ENCODE peak calls at places on chromosomes 2 and 18, in six cellular contexts. One of them, this sample, is unnamed.

GRCh38 chr18:13481331-13481730 is 245.0 kb downstream of the FAM210A start:
- DNase-seq in prostate gland: no peak
- DNase-seq in HCT116: no peak
- DNase-seq in spleen: no peak
- DNase-seq in transverse colon: no peak
- DNase-seq in GM12878: no peak
- DNase-seq in this sample: no peak

GRCh38 chr18:21669736-21670135 is 34.8 kb downstream of the ABHD3 start:
- DNase-seq in prostate gland: no peak
- DNase-seq in HCT116: peak; percentile 13
- DNase-seq in spleen: no peak
- DNase-seq in transverse colon: peak; percentile 69
- DNase-seq in GM12878: no peak
- DNase-seq in this sample: no peak

GRCh38 chr18:60157810-60158209 is 214.8 kb downstream of the MC4R start:
- DNase-seq in prostate gland: no peak
- DNase-seq in HCT116: no peak
- DNase-seq in spleen: no peak
- DNase-seq in transverse colon: no peak
- DNase-seq in GM12878: no peak
- DNase-seq in this sample: no peak

GRCh38 chr2:160241251-160242137 is 41.4 kb upstream of the ITGB6 start:
- DNase-seq in prostate gland: peak; percentile 61
- DNase-seq in HCT116: peak; percentile 56
- DNase-seq in spleen: no peak
- DNase-seq in transverse colon: peak; percentile 65
- DNase-seq in GM12878: no peak
- DNase-seq in this sample: no peak

GRCh38 chr2:30820381-30821055 is 13.3 kb upstream of the CAPN13 start:
- DNase-seq in prostate gland: no peak
- DNase-seq in HCT116: no peak
- DNase-seq in spleen: no peak
- DNase-seq in transverse colon: no peak
- DNase-seq in GM12878: no peak
- DNase-seq in this sample: no peak

GRCh38 chr2:46216213-46216612 is 81.0 kb upstream of the EPAS1 start:
- DNase-seq in prostate gland: no peak
- DNase-seq in HCT116: no peak
- DNase-seq in spleen: no peak
- DNase-seq in transverse colon: no peak
- DNase-seq in GM12878: no peak
- DNase-seq in this sample: no peak

GRCh38 chr2:4549811-4550210 is 846.4 kb downstream of the DCDC2C start:
- DNase-seq in prostate gland: no peak
- DNase-seq in HCT116: no peak
- DNase-seq in spleen: no peak
- DNase-seq in transverse colon: no peak
- DNase-seq in GM12878: no peak
- DNase-seq in this sample: peak; percentile 66

GRCh38 chr2:156300337-156300736 is 32.2 kb downstream of the NR4A2 start:
- DNase-seq in prostate gland: no peak
- DNase-seq in HCT116: no peak
- DNase-seq in spleen: no peak
- DNase-seq in transverse colon: no peak
- DNase-seq in GM12878: no peak
- DNase-seq in this sample: no peak

GRCh38 chr2:105104208-105104731 is 66.4 kb downstream of the MRPS9 start:
- DNase-seq in prostate gland: no peak
- DNase-seq in HCT116: no peak
- DNase-seq in spleen: no peak
- DNase-seq in transverse colon: no peak
- DNase-seq in GM12878: no peak
- DNase-seq in this sample: no peak

DNA sequence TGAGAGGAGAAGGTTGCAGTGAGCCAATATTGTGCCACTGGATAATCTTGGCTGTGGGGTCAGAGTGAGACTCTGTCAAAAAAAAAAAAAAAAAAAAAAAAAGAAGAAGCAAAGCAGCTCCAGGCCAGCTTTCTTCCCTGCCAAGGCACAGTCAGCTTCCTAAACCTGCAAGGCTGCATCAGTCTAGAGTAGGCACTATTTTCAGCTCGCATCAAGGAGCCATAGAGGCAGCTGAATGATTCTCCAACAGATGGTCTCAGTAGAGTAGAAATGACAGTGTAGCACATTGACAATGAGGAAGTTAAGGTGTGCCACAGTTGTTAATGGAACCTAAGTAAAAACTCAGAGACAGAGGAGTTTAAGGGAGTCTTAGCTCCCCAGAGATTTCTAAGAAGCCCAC is 35.6 kb downstream of the BMP10 start:
- DNase-seq in prostate gland: no peak
- DNase-seq in HCT116: no peak
- DNase-seq in spleen: no peak
- DNase-seq in transverse colon: no peak
- DNase-seq in GM12878: no peak
- DNase-seq in this sample: peak; percentile 14
- TF ChIP-seq POLR2AphosphoS5 in prostate gland: no peak
- TF ChIP-seq POLR2AphosphoS5 in HCT116: no peak
- TF ChIP-seq POLR2AphosphoS5 in spleen: no peak
- TF ChIP-seq POLR2AphosphoS5 in transverse colon: no peak
- TF ChIP-seq POLR2AphosphoS5 in GM12878: no peak
- TF ChIP-seq POLR2AphosphoS5 in this sample: no peak

GRCh38 chr2:9474361-9475117 is at the start of gene IAH1:
- DNase-seq in prostate gland: peak; percentile 39
- DNase-seq in HCT116: no peak
- DNase-seq in spleen: peak; percentile 93
- DNase-seq in transverse colon: peak; percentile 71
- DNase-seq in GM12878: no peak
- DNase-seq in this sample: no peak
- TF ChIP-seq POLR2A in prostate gland: peak; percentile 63
- TF ChIP-seq POLR2A in HCT116: peak; percentile 38
- TF ChIP-seq POLR2A in spleen: no peak
- TF ChIP-seq POLR2A in transverse colon: no peak
- TF ChIP-seq POLR2A in GM12878: peak; percentile 87
- TF ChIP-seq POLR2A in this sample: peak; percentile 22

DNA sequence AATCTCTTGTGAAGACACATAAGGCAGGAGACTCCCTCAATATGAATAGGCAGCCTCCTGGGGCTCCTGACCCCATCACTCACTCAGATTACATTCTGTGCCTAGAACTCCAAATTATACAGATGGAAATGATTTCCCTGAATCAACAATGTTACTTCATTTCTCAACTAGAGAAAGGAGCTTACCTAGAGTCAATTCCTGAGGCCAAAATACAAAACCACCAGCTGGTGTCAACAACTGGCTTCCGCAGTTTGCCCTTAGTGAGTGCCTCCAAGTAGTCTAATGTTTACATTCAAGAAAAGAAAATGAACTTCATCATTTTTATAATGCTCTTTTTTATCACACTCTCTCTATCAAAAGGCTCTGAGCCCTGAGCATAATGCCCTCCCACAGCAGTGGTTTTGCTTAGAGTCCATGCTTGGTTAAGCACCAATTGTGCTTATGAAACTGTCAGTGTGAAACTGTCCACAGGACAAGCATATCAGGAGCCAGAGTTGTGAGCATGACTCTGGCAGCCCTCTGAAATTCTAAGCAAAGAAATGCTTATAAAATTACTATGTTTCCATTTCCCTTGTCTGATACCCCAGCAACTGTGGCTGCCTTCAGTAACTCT is 305.8 kb upstream of the PKDCC start:
- DNase-seq in prostate gland: no peak
- DNase-seq in HCT116: no peak
- DNase-seq in spleen: no peak
- DNase-seq in transverse colon: no peak
- DNase-seq in GM12878: no peak
- DNase-seq in this sample: no peak
- H3K4me3 ChIP-seq in prostate gland: no peak overlapping the region
- H3K4me3 ChIP-seq in HCT116: no peak overlapping the region
- H3K4me3 ChIP-seq in spleen: no peak overlapping the region
- H3K4me3 ChIP-seq in transverse colon: no peak overlapping the region
- H3K4me3 ChIP-seq in GM12878: no peak overlapping the region
- H3K4me3 ChIP-seq in this sample: no peak overlapping the region

DNA sequence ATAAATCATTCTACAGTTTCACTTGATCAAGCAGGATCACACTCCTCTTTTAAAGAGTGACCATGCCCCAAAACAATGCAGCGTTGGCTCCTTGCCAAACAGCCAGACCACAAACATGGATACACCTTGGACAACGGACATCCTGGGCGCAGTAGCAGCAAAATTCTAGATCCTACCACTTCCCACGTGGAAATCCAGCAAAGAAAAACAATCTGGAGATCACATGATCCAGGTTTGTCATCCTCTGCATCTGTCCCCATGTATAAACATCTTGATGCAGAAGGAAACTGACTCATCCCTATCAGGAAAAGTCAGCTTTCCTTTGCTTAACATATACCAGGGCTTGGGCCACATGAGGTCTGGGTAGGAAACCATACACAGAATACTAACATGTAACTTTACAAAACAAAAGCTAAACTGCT is 53.1 kb downstream of the ZNF521 start:
- DNase-seq in prostate gland: no peak
- DNase-seq in HCT116: no peak
- DNase-seq in spleen: no peak
- DNase-seq in transverse colon: no peak
- DNase-seq in GM12878: no peak
- DNase-seq in this sample: no peak
- TF ChIP-seq POLR2AphosphoS5 in prostate gland: no peak
- TF ChIP-seq POLR2AphosphoS5 in HCT116: no peak
- TF ChIP-seq POLR2AphosphoS5 in spleen: peak; percentile 49
- TF ChIP-seq POLR2AphosphoS5 in transverse colon: peak; percentile 7
- TF ChIP-seq POLR2AphosphoS5 in GM12878: no peak
- TF ChIP-seq POLR2AphosphoS5 in this sample: peak; percentile 48

GRCh38 chr2:24046930-24047702 is at the start of gene WDCP:
- DNase-seq in prostate gland: peak; percentile 98
- DNase-seq in HCT116: peak; percentile 95
- DNase-seq in spleen: peak; percentile 95
- DNase-seq in transverse colon: peak; percentile 95
- DNase-seq in GM12878: peak; percentile 97
- DNase-seq in this sample: peak; percentile 98

GRCh38 chr2:24048662-24049484 is 668 bp upstream of the FKBP1B start:
- DNase-seq in prostate gland: no peak
- DNase-seq in HCT116: peak; percentile 6
- DNase-seq in spleen: no peak
- DNase-seq in transverse colon: no peak
- DNase-seq in GM12878: no peak
- DNase-seq in this sample: no peak

GRCh38 chr2:24047703-24048033 is 477 bp upstream of the WDCP start:
- DNase-seq in prostate gland: no peak
- DNase-seq in HCT116: no peak
- DNase-seq in spleen: no peak
- DNase-seq in transverse colon: no peak
- DNase-seq in GM12878: no peak
- DNase-seq in this sample: no peak

GRCh38 chr2:24046599-24046929 is 627 bp downstream of the WDCP start:
- DNase-seq in prostate gland: no peak
- DNase-seq in HCT116: no peak
- DNase-seq in spleen: no peak
- DNase-seq in transverse colon: no peak
- DNase-seq in GM12878: no peak
- DNase-seq in this sample: no peak

GRCh38 chr2:24045511-24046508 is 1.4 kb downstream of the WDCP start:
- DNase-seq in prostate gland: no peak
- DNase-seq in HCT116: no peak
- DNase-seq in spleen: no peak
- DNase-seq in transverse colon: no peak
- DNase-seq in GM12878: no peak
- DNase-seq in this sample: no peak
- TF ChIP-seq POLR2A in prostate gland: no peak
- TF ChIP-seq POLR2A in HCT116: no peak
- TF ChIP-seq POLR2A in spleen: no peak
- TF ChIP-seq POLR2A in transverse colon: no peak
- TF ChIP-seq POLR2A in GM12878: no peak
- TF ChIP-seq POLR2A in this sample: no peak

GRCh38 chr2:170715062-170715931 is at the start of gene SP5:
- DNase-seq in prostate gland: peak; percentile 55
- DNase-seq in HCT116: peak; percentile 35
- DNase-seq in spleen: no peak
- DNase-seq in transverse colon: peak; percentile 44
- DNase-seq in GM12878: no peak
- DNase-seq in this sample: peak; percentile 91
- H3K4me3 ChIP-seq in prostate gland: peak within 1 kb of the TSS; percentile 44
- H3K4me3 ChIP-seq in HCT116: peak within 1 kb of the TSS; percentile 43
- H3K4me3 ChIP-seq in spleen: peak within 1 kb of the TSS; percentile 44
- H3K4me3 ChIP-seq in transverse colon: peak within 1 kb of the TSS; percentile 62
- H3K4me3 ChIP-seq in GM12878: peak within 1 kb of the TSS; percentile 55
- H3K4me3 ChIP-seq in this sample: peak within 1 kb of the TSS; percentile 67

DNA sequence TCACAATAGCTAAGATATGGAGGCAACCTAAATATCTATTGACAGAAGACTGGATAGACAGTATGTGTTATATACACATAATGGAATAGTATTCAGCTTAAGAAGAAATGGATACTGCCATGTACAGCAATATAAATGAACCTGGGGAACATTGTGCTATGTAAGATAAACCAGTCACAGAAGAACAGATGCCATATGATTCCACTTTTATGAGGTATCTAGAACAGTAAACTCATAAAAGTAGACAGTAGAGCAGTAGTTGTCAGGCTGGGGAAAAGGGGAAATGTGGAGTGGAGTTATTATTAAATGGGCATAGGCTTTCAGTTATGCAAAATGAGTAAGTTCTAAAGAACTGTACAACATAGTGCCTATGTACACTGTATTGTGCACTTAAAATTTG is 1055.7 kb upstream of the TMEFF2 start:
- DNase-seq in prostate gland: peak; percentile 5
- DNase-seq in HCT116: no peak
- DNase-seq in spleen: no peak
- DNase-seq in transverse colon: no peak
- DNase-seq in GM12878: no peak
- DNase-seq in this sample: no peak
- TF ChIP-seq POLR2AphosphoS5 in prostate gland: peak; percentile 88
- TF ChIP-seq POLR2AphosphoS5 in HCT116: no peak
- TF ChIP-seq POLR2AphosphoS5 in spleen: no peak
- TF ChIP-seq POLR2AphosphoS5 in transverse colon: peak; percentile 56
- TF ChIP-seq POLR2AphosphoS5 in GM12878: no peak
- TF ChIP-seq POLR2AphosphoS5 in this sample: no peak

This sample was measured in esophagus muscularis mucosa.